ENCODE peak calls at places on chromosomes 4 and X, in six cellular contexts. G is GM04504; L is GM23248; F is stimulated activated CD8-positive, alpha-beta memory T cell treated with anti-CD3 and anti-CD28 coated beads, Interleukin-4, amount 100 ng/mL, for 24 hours; A is activated B cell treated with CpG ODN at 0.5 μM for 24 hours; Q is A549. M is an unnamed sample.

GRCh38 chr4:9944431-9945425 is 76.6 kb downstream of the SLC2A9 start:
- DNase-seq in F (no peak), L (peak), Q (no peak), G (no peak), A (no peak), M (no peak)

GRCh38 chr4:181952478-181952877 is 290.7 kb upstream of the TENM3 start:
- DNase-seq in A (no peak), L (peak), F (no peak), G (peak), Q (peak), M (no peak)

GRCh38 chr4:187433141-187433540 is 562.4 kb upstream of the ZFP42 start:
- DNase-seq in L (no peak), Q (no peak), F (no peak), A (no peak), G (no peak), M (no peak)

GRCh38 chrX:87732133-87732532 is 214.5 kb downstream of the KLHL4 start:
- DNase-seq in F (no peak), G (no peak), A (no peak), L (no peak), Q (no peak), M (no peak)

GRCh38 chr4:145956288-145956890 is 17.8 kb upstream of the ZNF827 start:
- DNase-seq in Q (peak), F (no peak), L (peak), A (no peak), G (no peak), M (peak)

GRCh38 chrX:9948406-9948805 is 18.8 kb upstream of the CLDN34 start:
- DNase-seq in F (no peak), A (no peak), L (peak), Q (no peak), G (no peak), M (no peak)

GRCh38 chrX:17818729-17819128 is 42.4 kb downstream of the RAI2 start:
- DNase-seq in L (no peak), F (no peak), A (no peak), Q (no peak), G (no peak), M (no peak)

GRCh38 chr4:7218686-7219085 is 26.3 kb downstream of the SORCS2 start:
- DNase-seq in Q (no peak), F (no peak), A (no peak), L (no peak), G (no peak), M (no peak)

GRCh38 chrX:13837290-13837745 is 20.4 kb upstream of the GPM6B start:
- DNase-seq in Q (no peak), F (no peak), G (no peak), A (no peak), L (no peak), M (no peak)

GRCh38 chr4:184887333-184887732 is 61.6 kb upstream of the ACSL1 start:
- DNase-seq in G (no peak), A (no peak), L (no peak), Q (no peak), F (no peak), M (no peak)

GRCh38 chr4:71184195-71184781 is 154.5 kb upstream of the SLC4A4 start:
- DNase-seq in F (peak), A (no peak), L (peak), Q (peak), G (peak), M (peak)

GRCh38 chr4:6658635-6659075 is 18.2 kb downstream of the MRFAP1 start:
- DNase-seq in F (peak), L (peak), A (no peak), Q (no peak), G (no peak), M (no peak)

GRCh38 chrX:106246511-106246910 is 78.4 kb downstream of the PWWP3B start:
- DNase-seq in Q (no peak), A (no peak), L (no peak), F (no peak), G (no peak), M (no peak)

GRCh38 chr4:151304755-151305154 is 20.6 kb downstream of the SH3D19 start:
- DNase-seq in G (no peak), F (no peak), A (no peak), L (no peak), Q (peak), M (no peak)

GRCh38 chr4:78749972-78750727 is 26.0 kb upstream of the BMP2K start:
- DNase-seq in F (no peak), A (no peak), G (no peak), Q (no peak), L (no peak), M (no peak)

GRCh38 chr4:6848717-6849305 is 60.8 kb upstream of the TBC1D14 start:
- DNase-seq in A (no peak), Q (no peak), G (no peak), F (no peak), L (no peak), M (no peak)

GRCh38 chr4:159178147-159178541 is 75.3 kb downstream of the RAPGEF2 start:
- DNase-seq in F (no peak), Q (no peak), G (no peak), L (peak), A (no peak), M (no peak)

GRCh38 chr4:189261475-189261874 is 679.2 kb upstream of the FRG1 start:
- DNase-seq in L (no peak), F (no peak), A (no peak), G (no peak), Q (no peak), M (no peak)

GRCh38 chr4:73347497-73347896 is 56.6 kb upstream of the ALB start:
- DNase-seq in A (no peak), L (no peak), G (no peak), F (no peak), Q (no peak), M (no peak)

GRCh38 chrX:10098235-10098819 is 58.4 kb upstream of the CLCN4 start:
- DNase-seq in F (peak), L (peak), A (no peak), G (no peak), Q (no peak), M (no peak)

GRCh38 chr4:72325215-72325614 is 243.8 kb downstream of the ADAMTS3 start:
- DNase-seq in L (peak), A (no peak), F (no peak), Q (no peak), G (no peak), M (no peak)

GRCh38 chr4:101977096-101977495 is 186.6 kb downstream of the BANK1 start:
- DNase-seq in G (peak), L (peak), Q (peak), F (no peak), A (no peak), M (no peak)

GRCh38 chrX:51144828-51145442 is 187.7 kb upstream of the NUDT10 start:
- DNase-seq in G (no peak), F (no peak), Q (peak), L (peak), A (no peak), M (peak)

GRCh38 chr4:110823251-110823650 is 200.4 kb upstream of the PITX2 start:
- DNase-seq in F (no peak), Q (no peak), A (no peak), G (no peak), L (peak), M (no peak)

GRCh38 chr4:149999485-150000074 is 78.7 kb upstream of the DCLK2 start:
- DNase-seq in L (peak), G (peak), Q (peak), A (no peak), F (no peak), M (peak)

GRCh38 chrX:76253432-76253831 is 80.6 kb downstream of the PBDC1 start:
- DNase-seq in G (peak), L (peak), F (peak), A (no peak), Q (peak), M (no peak)

GRCh38 chrX:152601848-152602616 is 35.7 kb upstream of the GABRQ start:
- DNase-seq in A (no peak), L (peak), Q (peak), F (no peak), G (no peak), M (no peak)

GRCh38 chrX:154517101-154517781 is 1.2 kb upstream of the FAM3A start:
- DNase-seq in L (no peak), Q (no peak), G (no peak), A (no peak), F (no peak), M (no peak)

M was measured in HuH-7.5.